ENCODE peak calls at places on chromosomes 7 and 10, in eight cellular contexts. C is choroid plexus epithelial cell, O is tibial nerve, Y is Peyer's patch, M is astrocyte of the cerebellum, B is SK-N-SH, V is AG10803, D is OCI-LY7. R is an unnamed sample.

GRCh38 chr7:131769241-131769640 is 212.8 kb upstream of the PODXL start:
- DNase-seq in C (no peak), O (no peak), Y (no peak), M (no peak), B (no peak), V (peak), D (no peak), R (peak)

GRCh38 chr10:132805599-132805998 is 19.7 kb upstream of the NKX6-2 start:
- DNase-seq in C (no peak), O (no peak), Y (no peak), M (no peak), B (peak), V (no peak), D (no peak), R (no peak)

GRCh38 chr7:1663243-1663642 is 6.8 kb upstream of the ELFN1 start:
- DNase-seq in C (no peak), O (no peak), Y (peak), M (no peak), B (peak), V (no peak), D (no peak), R (no peak)

GRCh38 chr10:7525314-7526016 is 114.6 kb upstream of the SFMBT2 start:
- DNase-seq in C (peak), O (peak), Y (no peak), M (peak), B (peak), V (peak), D (peak), R (peak)

GRCh38 chr7:117818241-117818640 is 55.0 kb downstream of the CTTNBP2 start:
- DNase-seq in C (no peak), O (no peak), Y (no peak), M (peak), B (no peak), V (no peak), D (no peak), R (no peak)

GRCh38 chr10:98950106-98950505 is 285.5 kb downstream of the HPSE2 start:
- DNase-seq in C (no peak), O (no peak), Y (no peak), M (no peak), B (no peak), V (no peak), D (no peak), R (no peak)

GRCh38 chr7:78770422-78771410 is 682.8 kb downstream of the MAGI2 start:
- DNase-seq in C (peak), O (no peak), Y (no peak), M (no peak), B (peak), V (peak), D (no peak), R (peak)

GRCh38 chr7:103106336-103107070 is 31.6 kb downstream of the ARMC10 start:
- DNase-seq in C (peak), O (no peak), Y (no peak), M (no peak), B (no peak), V (no peak), D (no peak), R (no peak)

GRCh38 chr7:130492519-130493274 is 812 bp downstream of the MEST start:
- DNase-seq in C (no peak), O (no peak), Y (no peak), M (no peak), B (peak), V (no peak), D (no peak), R (peak)

GRCh38 chr7:72336382-72336886 is 75.7 kb downstream of the CALN1 start:
- DNase-seq in C (no peak), O (no peak), Y (no peak), M (no peak), B (peak), V (no peak), D (no peak), R (no peak)

GRCh38 chr7:72336887-72337821 is 75.0 kb downstream of the CALN1 start:
- DNase-seq in C (no peak), O (no peak), Y (no peak), M (no peak), B (peak), V (no peak), D (no peak), R (no peak)

GRCh38 chr7:72335561-72336381 is 76.4 kb downstream of the CALN1 start:
- DNase-seq in C (no peak), O (no peak), Y (no peak), M (no peak), B (peak), V (no peak), D (no peak), R (no peak)

GRCh38 chr7:72334733-72335132 is 77.4 kb downstream of the CALN1 start:
- DNase-seq in C (no peak), O (no peak), Y (no peak), M (no peak), B (no peak), V (no peak), D (no peak), R (no peak)

GRCh38 chr7:72334066-72334465 is 78.1 kb downstream of the CALN1 start:
- DNase-seq in C (no peak), O (no peak), Y (no peak), M (no peak), B (peak), V (no peak), D (no peak), R (no peak)
- TF ChIP-seq CTCF in C (no peak), O (no peak), Y (no peak), M (no peak), B (peak), V (no peak), D (peak), R (no peak)

DNA sequence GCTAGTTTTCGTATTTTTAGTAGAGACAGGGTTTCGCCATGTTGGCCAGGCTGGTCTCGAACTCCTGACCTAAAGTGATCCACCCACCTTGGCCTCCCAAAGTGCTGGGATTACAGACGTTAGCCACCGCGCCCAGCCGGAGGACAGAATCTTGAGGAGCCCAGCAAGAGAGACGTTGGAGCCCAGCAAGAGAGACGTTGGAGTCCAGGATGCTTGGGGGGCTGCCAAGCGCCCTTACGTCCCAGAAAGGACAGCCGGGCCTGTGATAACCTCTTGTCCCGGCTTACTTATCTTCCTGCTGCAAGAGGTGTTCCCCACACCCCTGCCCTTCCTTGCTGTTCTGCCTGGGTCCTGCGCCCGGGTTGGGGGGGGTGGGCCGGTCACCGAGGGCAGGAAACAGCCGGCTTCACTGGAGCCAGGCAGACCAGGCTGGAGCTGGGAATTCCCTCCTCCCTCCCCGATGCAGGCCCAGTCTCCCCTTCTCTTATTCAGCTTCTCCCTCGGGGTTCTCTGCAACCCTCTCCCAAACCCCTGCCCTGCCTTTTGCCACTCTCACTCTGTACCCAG is 1.9 kb upstream of the EPHB4 start:
- DNase-seq in C (no peak), O (no peak), Y (no peak), M (no peak), B (peak), V (no peak), D (no peak), R (no peak)
- H3K4me3 ChIP-seq in C (no peak), O (no peak), Y (no peak), M (no peak), B (no peak), V (no peak), D (no peak), R (no peak)

DNA sequence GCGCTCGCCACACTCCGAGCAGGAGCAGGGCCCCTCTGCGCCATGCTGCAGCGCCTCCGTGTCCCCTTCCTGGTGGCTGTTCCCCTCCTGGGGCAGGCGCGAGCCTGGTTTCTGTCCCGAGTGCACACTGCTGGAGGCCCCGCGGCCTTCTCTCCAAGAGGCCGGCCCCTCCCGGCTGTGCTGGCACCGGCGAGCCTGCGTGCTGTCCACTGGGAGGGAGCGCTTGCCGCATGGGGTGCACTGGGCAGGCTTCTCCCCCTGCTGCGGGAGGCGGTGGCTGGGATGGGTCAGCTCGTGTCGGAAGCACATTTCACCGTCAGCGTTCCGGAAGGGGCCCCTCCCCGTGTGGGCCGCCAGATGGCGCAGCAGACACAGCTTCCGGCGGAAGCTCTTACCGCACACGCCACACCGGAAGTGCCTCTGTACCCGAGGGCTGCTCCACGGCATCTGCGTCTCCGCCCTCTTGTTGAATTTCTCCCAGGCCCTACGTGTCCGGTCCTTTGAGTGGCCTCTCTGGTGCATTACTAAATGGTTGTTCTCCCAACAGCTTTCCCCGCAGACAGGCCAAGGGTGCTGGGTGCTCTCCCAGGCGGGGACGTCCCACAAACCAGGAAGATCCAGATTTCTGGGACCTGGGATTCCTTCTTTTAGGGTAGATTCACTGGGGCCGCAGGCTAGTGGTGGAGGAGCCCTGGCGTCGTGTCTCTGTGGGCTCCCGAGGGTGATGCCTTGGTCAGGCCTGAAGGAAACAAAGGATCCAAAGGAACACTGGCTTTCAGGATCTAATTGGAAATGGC is 18.7 kb downstream of the ZNF786 start:
- DNase-seq in C (peak), O (no peak), Y (no peak), M (no peak), B (peak), V (peak), D (no peak), R (no peak)
- TF ChIP-seq CTCF in C (peak), O (no peak), Y (no peak), M (no peak), B (no peak), V (no peak), D (no peak), R (peak)

GRCh38 chr10:114500643-114501042 is 96.3 kb upstream of the AFAP1L2 start:
- DNase-seq in C (no peak), O (no peak), Y (no peak), M (no peak), B (no peak), V (no peak), D (no peak), R (no peak)

GRCh38 chr10:114499630-114500190 is 95.4 kb upstream of the AFAP1L2 start:
- DNase-seq in C (no peak), O (no peak), Y (peak), M (no peak), B (no peak), V (no peak), D (peak), R (no peak)

GRCh38 chr10:114499120-114499519 is 94.8 kb upstream of the AFAP1L2 start:
- DNase-seq in C (no peak), O (no peak), Y (no peak), M (no peak), B (no peak), V (no peak), D (peak), R (no peak)

GRCh38 chr10:114501650-114502049 is 97.3 kb upstream of the AFAP1L2 start:
- DNase-seq in C (no peak), O (no peak), Y (no peak), M (no peak), B (no peak), V (no peak), D (no peak), R (no peak)

DNA sequence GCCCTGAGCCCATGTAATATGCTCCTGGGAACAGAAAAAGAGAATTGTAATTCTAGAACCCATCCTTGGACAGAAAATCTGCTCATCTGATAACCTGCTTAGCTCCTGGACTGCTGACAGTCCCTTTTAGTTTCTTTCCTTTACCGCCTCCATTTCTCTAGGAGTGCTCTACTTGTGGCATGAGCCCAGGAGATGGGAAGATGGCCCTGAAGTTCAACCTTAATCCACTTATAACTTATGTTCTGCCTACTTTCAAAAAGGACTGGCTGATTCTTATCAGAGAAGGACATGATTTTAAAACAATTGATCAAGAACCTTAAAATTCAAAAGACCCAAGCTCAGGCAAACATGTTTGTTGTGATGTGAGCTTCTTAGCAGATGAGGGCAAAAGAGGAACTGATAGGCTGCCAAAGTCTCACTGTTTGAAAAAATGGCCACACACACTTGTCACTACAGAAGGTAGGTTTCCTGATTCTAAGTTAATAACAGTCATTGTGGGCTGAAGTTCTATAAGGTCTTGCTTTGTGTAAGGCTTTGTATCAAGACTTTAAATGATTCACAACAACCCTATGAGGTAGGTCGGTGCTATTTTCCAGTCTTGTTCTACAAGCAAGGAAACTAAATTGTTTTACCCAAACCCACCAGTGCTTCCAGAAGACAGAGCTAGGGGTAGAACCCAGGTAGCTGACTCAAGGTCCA is 94.3 kb upstream of the AFAP1L2 start:
- DNase-seq in C (no peak), O (no peak), Y (no peak), M (no peak), B (no peak), V (no peak), D (peak), R (no peak)
- H3K4me3 ChIP-seq in C (no peak), O (no peak), Y (no peak), M (no peak), B (no peak), V (no peak), D (peak), R (no peak)

GRCh38 chr7:115631782-115632181 is 398.8 kb downstream of the TFEC start:
- DNase-seq in C (no peak), O (no peak), Y (no peak), M (no peak), B (no peak), V (no peak), D (no peak), R (peak)
- TF ChIP-seq CTCF in C (peak), O (no peak), Y (no peak), M (no peak), B (no peak), V (no peak), D (no peak), R (no peak)

R was measured in fibroblast of the aortic adventitia.